ENCODE peak calls at places on chromosomes 7 and 10, in four cellular contexts. T, F, U and K are unnamed samples.

GRCh38 chr10:45373783-45374450 is at the start of gene ALOX5:
- DNase-seq in T (peak; percentile 66), F (no peak), U (peak; percentile 89), K (peak; percentile 67)

GRCh38 chr10:5094265-5095205 is at the start of gene AKR1C3:
- DNase-seq in T (peak; percentile 32), F (peak; percentile 78), U (peak; percentile 62), K (no peak)

GRCh38 chr7:155257482-155258232 is 40.0 kb upstream of the INSIG1 start:
- DNase-seq in T (peak; percentile 86), F (no peak), U (no peak), K (no peak)

GRCh38 chr10:114258274-114258840 is 19.3 kb downstream of the VWA2 start:
- DNase-seq in T (no peak), F (no peak), U (no peak), K (no peak)

GRCh38 chr10:60044221-60044620 is 137.9 kb upstream of the CCDC6 start:
- DNase-seq in T (no peak), F (no peak), U (no peak), K (no peak)

GRCh38 chr10:16965740-16966447 is 148.7 kb upstream of the RSU1 start:
- DNase-seq in T (no peak), F (peak; percentile 55), U (no peak), K (no peak)

GRCh38 chr7:150513758-150514157 is 914 bp upstream of the GIMAP7 start:
- DNase-seq in T (no peak), F (no peak), U (no peak), K (no peak)

GRCh38 chr7:93890464-93891068 is at the start of gene TFPI2:
- DNase-seq in T (peak; percentile 83), F (peak; percentile 2), U (peak; percentile 23), K (no peak)

GRCh38 chr10:100652406-100653130 is 92.8 kb upstream of the PAX2 start:
- DNase-seq in T (no peak), F (no peak), U (no peak), K (no peak)

GRCh38 chr10:22646291-22646926 is 68.0 kb downstream of the PIP4K2A start:
- DNase-seq in T (no peak), F (no peak), U (no peak), K (no peak)

GRCh38 chr7:132386249-132386681 is 190.0 kb downstream of the PLXNA4 start:
- DNase-seq in T (peak; percentile 72), F (no peak), U (no peak), K (no peak)

GRCh38 chr7:25842201-25842726 is 309.7 kb upstream of the NFE2L3 start:
- DNase-seq in T (no peak), F (no peak), U (no peak), K (no peak)

GRCh38 chr10:24858908-24859270 is 93.5 kb downstream of the PRTFDC1 start:
- DNase-seq in T (no peak), F (no peak), U (peak; percentile 30), K (no peak)

GRCh38 chr7:92740134-92740533 is 96.2 kb downstream of the CDK6 start:
- DNase-seq in T (no peak), F (no peak), U (no peak), K (no peak)

GRCh38 chr7:138527746-138528223 is 67.7 kb downstream of the TRIM24 start:
- DNase-seq in T (no peak), F (peak; percentile 25), U (peak; percentile 90), K (no peak)

GRCh38 chr7:148772297-148773089 is 73.8 kb downstream of the CUL1 start:
- DNase-seq in T (no peak), F (no peak), U (no peak), K (no peak)

GRCh38 chr7:158541330-158542010 is 46.2 kb downstream of the PTPRN2 start:
- DNase-seq in T (no peak), F (no peak), U (peak; percentile 63), K (peak; percentile 65)

GRCh38 chr7:6392712-6393666 is 54.8 kb downstream of the DAGLB start:
- DNase-seq in T (no peak), F (no peak), U (peak; percentile 99), K (no peak)

GRCh38 chr7:114793155-114793849 is 128.6 kb upstream of the MDFIC start:
- DNase-seq in T (no peak), F (no peak), U (no peak), K (no peak)

GRCh38 chr10:121158988-121159579 is 307.9 kb downstream of the WDR11 start:
- DNase-seq in T (no peak), F (peak; percentile 6), U (no peak), K (no peak)

GRCh38 chr7:130108809-130109208 is 38.5 kb downstream of the KLHDC10 start:
- DNase-seq in T (no peak), F (no peak), U (no peak), K (no peak)

GRCh38 chr10:33136271-33136670 is 178.2 kb upstream of the ITGB1 start:
- DNase-seq in T (no peak), F (no peak), U (no peak), K (no peak)

GRCh38 chr7:47893238-47893637 is 55.0 kb downstream of the PKD1L1 start:
- DNase-seq in T (peak; percentile 45), F (peak; percentile 13), U (peak; percentile 38), K (no peak)

GRCh38 chr7:38451840-38452239 is 178.4 kb upstream of the TARP start:
- DNase-seq in T (peak; percentile 36), F (peak; percentile 1), U (peak; percentile 9), K (no peak)

GRCh38 chr7:120735791-120736190 is 122.2 kb downstream of the TSPAN12 start:
- DNase-seq in T (no peak), F (no peak), U (no peak), K (no peak)

GRCh38 chr10:13234172-13234571 is at the start of gene UCMA:
- DNase-seq in T (no peak), F (no peak), U (no peak), K (no peak)

GRCh38 chr7:134916428-134916883 is 69.9 kb upstream of the AGBL3 start:
- DNase-seq in T (peak; percentile 15), F (no peak), U (no peak), K (no peak)

GRCh38 chr7:146781352-146782116 is 664.9 kb downstream of the CNTNAP2 start:
- DNase-seq in T (no peak), F (no peak), U (no peak), K (peak; percentile 18)

GRCh38 chr7:104940023-104940710 is 73.8 kb upstream of the KMT2E start:
- DNase-seq in T (no peak), F (no peak), U (no peak), K (no peak)

GRCh38 chr10:12724782-12725579 is 276.5 kb downstream of the CCDC3 start:
- DNase-seq in T (no peak), F (no peak), U (no peak), K (no peak)

GRCh38 chr10:22002531-22003110 is 909 bp downstream of the DNAJC1 start:
- DNase-seq in T (no peak), F (peak; percentile 21), U (peak; percentile 56), K (peak; percentile 12)

GRCh38 chr7:2715341-2716231 is 27.6 kb downstream of the AMZ1 start:
- DNase-seq in T (no peak), F (no peak), U (peak; percentile 55), K (no peak)

GRCh38 chr10:69492746-69493462 is 41.6 kb downstream of the TSPAN15 start:
- DNase-seq in T (no peak), F (no peak), U (no peak), K (no peak)

GRCh38 chr10:69491611-69492010 is 40.3 kb downstream of the TSPAN15 start:
- DNase-seq in T (no peak), F (no peak), U (no peak), K (no peak)

GRCh38 chr10:69490876-69491275 is 39.6 kb downstream of the TSPAN15 start:
- DNase-seq in T (no peak), F (no peak), U (no peak), K (no peak)

GRCh38 chr10:69489506-69490090 is 38.3 kb downstream of the TSPAN15 start:
- DNase-seq in T (no peak), F (no peak), U (no peak), K (no peak)

DNA sequence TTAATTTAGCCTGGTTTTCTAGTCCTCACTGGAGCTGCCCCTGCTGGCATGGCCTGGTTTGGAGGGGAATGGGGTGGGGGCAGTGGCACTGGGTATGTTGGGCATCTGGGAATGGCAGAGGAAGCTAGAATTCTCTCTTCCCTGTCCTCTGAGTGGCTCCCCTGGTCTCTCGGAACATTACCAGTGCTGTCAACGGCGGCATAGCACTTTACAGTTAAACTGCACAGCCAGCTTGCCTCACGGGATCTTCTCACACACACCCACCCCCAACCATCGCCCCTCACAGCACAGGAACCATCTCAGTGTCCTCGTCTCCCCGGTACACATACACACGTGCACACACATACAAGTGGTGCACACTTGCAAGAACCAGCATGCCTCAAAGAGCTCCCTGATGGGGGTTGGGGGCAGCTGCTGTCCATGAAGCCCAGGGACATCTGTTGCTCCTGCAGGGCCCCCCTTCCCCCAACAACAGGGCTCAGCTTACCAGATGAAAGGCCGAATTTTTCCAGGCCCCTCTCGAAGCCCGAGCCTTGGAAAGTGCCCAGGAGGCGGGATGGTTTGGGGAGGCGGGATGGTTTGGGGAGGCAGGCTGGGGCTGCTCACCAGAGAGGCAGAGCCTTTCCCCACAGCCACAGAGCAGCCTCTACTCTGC is 41.0 kb downstream of the TSPAN15 start:
- DNase-seq in T (no peak), F (no peak), U (no peak), K (no peak)
- H3K27ac ChIP-seq in T (no peak overlapping the region), F (no peak overlapping the region), U (no peak overlapping the region), K (no peak overlapping the region)

DNA sequence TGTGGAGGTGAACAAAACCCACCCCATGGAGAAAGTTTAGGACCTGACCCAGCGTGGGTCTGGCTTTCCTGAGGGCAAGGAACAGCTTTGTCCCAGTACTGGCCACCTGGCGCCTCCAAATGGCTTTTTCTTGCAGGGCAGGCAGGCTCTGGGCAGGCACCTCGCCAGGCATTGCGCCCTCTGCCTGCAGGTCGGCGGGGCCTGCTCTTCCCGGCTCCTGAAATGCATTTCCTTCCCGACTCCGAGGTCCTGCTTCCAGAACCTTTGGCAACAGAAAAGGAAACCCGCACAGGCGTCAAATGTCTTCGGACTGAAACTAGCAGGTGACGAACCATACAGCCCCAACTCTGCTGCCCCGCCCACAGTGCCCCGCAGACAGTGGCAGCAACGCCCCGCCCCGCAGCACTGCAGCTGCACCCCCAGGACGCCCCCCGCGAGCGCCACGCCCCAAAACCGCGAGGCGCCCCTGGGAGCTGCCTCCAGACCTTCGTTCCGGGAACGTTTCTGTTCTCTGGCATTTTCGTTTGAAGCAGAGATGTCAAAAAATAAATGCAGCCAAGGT is 65.5 kb downstream of the C10orf143 start:
- DNase-seq in T (no peak), F (no peak), U (peak; percentile 9), K (no peak)
- TF ChIP-seq CTCF in T (no peak), F (peak; percentile 57), U (peak; percentile 88), K (no peak)

GRCh38 chr10:58969578-58969977 is 206.9 kb upstream of the PHYHIPL start:
- DNase-seq in T (no peak), F (no peak), U (no peak), K (no peak)
- TF ChIP-seq GABPA in T (no peak), F (no peak), U (no peak), K (no peak)

DNA sequence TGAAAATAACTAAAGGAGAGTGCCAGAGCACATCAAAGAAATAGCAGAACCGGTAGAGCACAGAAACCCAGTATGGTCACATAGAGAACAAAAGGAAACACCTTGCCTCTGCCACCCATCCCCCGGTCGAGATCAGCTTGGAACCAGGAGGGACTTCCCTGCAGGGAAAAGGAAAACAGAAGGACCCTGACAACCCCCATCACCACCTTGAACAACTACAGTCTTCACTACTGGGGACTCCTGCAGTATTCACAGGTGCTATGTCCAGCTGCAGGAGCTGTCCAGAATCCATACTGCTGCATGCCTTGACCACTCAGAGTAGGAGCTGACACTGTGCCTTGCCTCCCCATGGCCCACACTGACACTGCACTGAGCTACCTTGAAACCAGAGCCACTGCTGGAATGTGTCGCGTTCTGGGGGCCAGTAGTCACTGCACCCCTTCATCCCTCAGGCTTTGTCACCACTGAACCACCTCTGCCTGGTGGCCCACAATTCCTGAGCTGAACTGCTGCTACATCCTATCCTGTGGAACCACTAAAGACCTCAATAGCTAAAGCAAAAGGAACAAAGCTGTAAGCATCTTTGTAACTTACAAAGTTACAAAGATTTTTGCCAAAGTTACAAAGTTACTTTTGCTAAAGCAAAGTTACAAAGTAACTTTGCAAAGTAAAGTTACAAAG is 66.8 kb downstream of the TRIL start:
- DNase-seq in T (no peak), F (peak; percentile 33), U (no peak), K (no peak)
- H3K27ac ChIP-seq in T (no peak overlapping the region), F (no peak overlapping the region), U (no peak overlapping the region), K (no peak overlapping the region)